ENCODE peak calls at places on chromosome 18, in seven cellular contexts. One of them, this sample, is unnamed.

GRCh38 chr18:23405626-23406025 is 47.5 kb upstream of the RIOK3 start:
- DNase-seq in endothelial cell: no peak
- DNase-seq in upper lobe of right lung: no peak
- DNase-seq in IMR-90: no peak
- DNase-seq in mesothelial cell of epicardium: no peak
- DNase-seq in transverse colon: no peak
- DNase-seq in fibroblast of mammary gland: no peak
- DNase-seq in this sample: no peak

GRCh38 chr18:64119916-64120315 is 29.0 kb downstream of the LINC00305 start:
- DNase-seq in fibroblast of mammary gland: no peak
- DNase-seq in IMR-90: no peak
- DNase-seq in transverse colon: no peak
- DNase-seq in mesothelial cell of epicardium: no peak
- DNase-seq in endothelial cell: no peak
- DNase-seq in upper lobe of right lung: no peak
- DNase-seq in this sample: no peak

GRCh38 chr18:51137891-51138290 is 59.6 kb downstream of the MEX3C start:
- DNase-seq in fibroblast of mammary gland: no peak
- DNase-seq in IMR-90: no peak
- DNase-seq in transverse colon: no peak
- DNase-seq in endothelial cell: no peak
- DNase-seq in mesothelial cell of epicardium: no peak
- DNase-seq in upper lobe of right lung: no peak
- DNase-seq in this sample: no peak

GRCh38 chr18:64749884-64750283 is 601.0 kb upstream of the LINC00305 start:
- DNase-seq in endothelial cell: no peak
- DNase-seq in mesothelial cell of epicardium: no peak
- DNase-seq in transverse colon: no peak
- DNase-seq in fibroblast of mammary gland: no peak
- DNase-seq in IMR-90: no peak
- DNase-seq in upper lobe of right lung: no peak
- DNase-seq in this sample: no peak

GRCh38 chr18:34880882-34881852 is 160.0 kb upstream of the MAPRE2 start:
- DNase-seq in fibroblast of mammary gland: peak
- DNase-seq in transverse colon: no peak
- DNase-seq in mesothelial cell of epicardium: no peak
- DNase-seq in IMR-90: peak
- DNase-seq in endothelial cell: no peak
- DNase-seq in upper lobe of right lung: no peak
- DNase-seq in this sample: no peak

GRCh38 chr18:70373062-70373519 is 84.2 kb downstream of the SOCS6 start:
- DNase-seq in endothelial cell: no peak
- DNase-seq in fibroblast of mammary gland: peak
- DNase-seq in upper lobe of right lung: no peak
- DNase-seq in mesothelial cell of epicardium: no peak
- DNase-seq in IMR-90: peak
- DNase-seq in transverse colon: no peak
- DNase-seq in this sample: no peak

GRCh38 chr18:79896746-79897145 is 54.7 kb downstream of the SLC66A2 start:
- DNase-seq in upper lobe of right lung: no peak
- DNase-seq in fibroblast of mammary gland: no peak
- DNase-seq in mesothelial cell of epicardium: no peak
- DNase-seq in transverse colon: no peak
- DNase-seq in IMR-90: peak
- DNase-seq in endothelial cell: no peak
- DNase-seq in this sample: no peak

GRCh38 chr18:10907749-10908148 is 241.6 kb downstream of the PIEZO2 start:
- DNase-seq in upper lobe of right lung: no peak
- DNase-seq in transverse colon: no peak
- DNase-seq in mesothelial cell of epicardium: no peak
- DNase-seq in endothelial cell: no peak
- DNase-seq in fibroblast of mammary gland: no peak
- DNase-seq in IMR-90: no peak
- DNase-seq in this sample: no peak

GRCh38 chr18:47797126-47797525 is 133.3 kb downstream of the SMAD2 start:
- DNase-seq in fibroblast of mammary gland: no peak
- DNase-seq in upper lobe of right lung: no peak
- DNase-seq in IMR-90: no peak
- DNase-seq in endothelial cell: no peak
- DNase-seq in transverse colon: no peak
- DNase-seq in mesothelial cell of epicardium: no peak
- DNase-seq in this sample: no peak

GRCh38 chr18:74635202-74635969 is 37.7 kb downstream of the ZNF407 start:
- DNase-seq in transverse colon: no peak
- DNase-seq in endothelial cell: no peak
- DNase-seq in IMR-90: no peak
- DNase-seq in mesothelial cell of epicardium: no peak
- DNase-seq in upper lobe of right lung: no peak
- DNase-seq in fibroblast of mammary gland: no peak
- DNase-seq in this sample: no peak

GRCh38 chr18:59660976-59661743 is 36.1 kb downstream of the CCBE1 start:
- DNase-seq in IMR-90: peak
- DNase-seq in fibroblast of mammary gland: peak
- DNase-seq in endothelial cell: no peak
- DNase-seq in upper lobe of right lung: no peak
- DNase-seq in mesothelial cell of epicardium: no peak
- DNase-seq in transverse colon: no peak
- DNase-seq in this sample: no peak

GRCh38 chr18:25451077-25451658 is 99.2 kb upstream of the ZNF521 start:
- DNase-seq in upper lobe of right lung: no peak
- DNase-seq in transverse colon: no peak
- DNase-seq in IMR-90: no peak
- DNase-seq in fibroblast of mammary gland: no peak
- DNase-seq in mesothelial cell of epicardium: no peak
- DNase-seq in endothelial cell: no peak
- DNase-seq in this sample: no peak

GRCh38 chr18:69725009-69725408 is 222.7 kb downstream of the CD226 start:
- DNase-seq in upper lobe of right lung: no peak
- DNase-seq in IMR-90: peak
- DNase-seq in transverse colon: no peak
- DNase-seq in fibroblast of mammary gland: peak
- DNase-seq in mesothelial cell of epicardium: no peak
- DNase-seq in endothelial cell: no peak
- DNase-seq in this sample: no peak

GRCh38 chr18:74479486-74480148 is 16.5 kb upstream of the CNDP2 start:
- DNase-seq in IMR-90: no peak
- DNase-seq in mesothelial cell of epicardium: no peak
- DNase-seq in endothelial cell: no peak
- DNase-seq in upper lobe of right lung: no peak
- DNase-seq in fibroblast of mammary gland: no peak
- DNase-seq in transverse colon: no peak
- DNase-seq in this sample: no peak

GRCh38 chr18:58900015-58900649 is 35.5 kb downstream of the ZNF532 start:
- DNase-seq in mesothelial cell of epicardium: no peak
- DNase-seq in transverse colon: no peak
- DNase-seq in upper lobe of right lung: no peak
- DNase-seq in endothelial cell: no peak
- DNase-seq in IMR-90: no peak
- DNase-seq in fibroblast of mammary gland: peak
- DNase-seq in this sample: no peak

GRCh38 chr18:13603304-13604019 is 122.9 kb downstream of the FAM210A start:
- DNase-seq in upper lobe of right lung: peak
- DNase-seq in endothelial cell: no peak
- DNase-seq in transverse colon: no peak
- DNase-seq in fibroblast of mammary gland: no peak
- DNase-seq in IMR-90: no peak
- DNase-seq in mesothelial cell of epicardium: no peak
- DNase-seq in this sample: no peak

GRCh38 chr18:32461704-32462272 is 8.9 kb downstream of the GAREM1 start:
- DNase-seq in endothelial cell: no peak
- DNase-seq in transverse colon: no peak
- DNase-seq in upper lobe of right lung: no peak
- DNase-seq in fibroblast of mammary gland: peak
- DNase-seq in mesothelial cell of epicardium: no peak
- DNase-seq in IMR-90: peak
- DNase-seq in this sample: no peak
- TF ChIP-seq CTCF in endothelial cell: peak
- TF ChIP-seq CTCF in transverse colon: no peak
- TF ChIP-seq CTCF in upper lobe of right lung: peak
- TF ChIP-seq CTCF in fibroblast of mammary gland: peak
- TF ChIP-seq CTCF in mesothelial cell of epicardium: peak
- TF ChIP-seq CTCF in IMR-90: peak
- TF ChIP-seq CTCF in this sample: no peak

GRCh38 chr18:62236252-62236651 is 49.2 kb downstream of the RELCH start:
- DNase-seq in upper lobe of right lung: no peak
- DNase-seq in transverse colon: no peak
- DNase-seq in endothelial cell: no peak
- DNase-seq in fibroblast of mammary gland: no peak
- DNase-seq in IMR-90: no peak
- DNase-seq in mesothelial cell of epicardium: no peak
- DNase-seq in this sample: no peak
- TF ChIP-seq CTCF in upper lobe of right lung: no peak
- TF ChIP-seq CTCF in transverse colon: no peak
- TF ChIP-seq CTCF in endothelial cell: no peak
- TF ChIP-seq CTCF in fibroblast of mammary gland: no peak
- TF ChIP-seq CTCF in IMR-90: no peak
- TF ChIP-seq CTCF in mesothelial cell of epicardium: no peak
- TF ChIP-seq CTCF in this sample: no peak

DNA sequence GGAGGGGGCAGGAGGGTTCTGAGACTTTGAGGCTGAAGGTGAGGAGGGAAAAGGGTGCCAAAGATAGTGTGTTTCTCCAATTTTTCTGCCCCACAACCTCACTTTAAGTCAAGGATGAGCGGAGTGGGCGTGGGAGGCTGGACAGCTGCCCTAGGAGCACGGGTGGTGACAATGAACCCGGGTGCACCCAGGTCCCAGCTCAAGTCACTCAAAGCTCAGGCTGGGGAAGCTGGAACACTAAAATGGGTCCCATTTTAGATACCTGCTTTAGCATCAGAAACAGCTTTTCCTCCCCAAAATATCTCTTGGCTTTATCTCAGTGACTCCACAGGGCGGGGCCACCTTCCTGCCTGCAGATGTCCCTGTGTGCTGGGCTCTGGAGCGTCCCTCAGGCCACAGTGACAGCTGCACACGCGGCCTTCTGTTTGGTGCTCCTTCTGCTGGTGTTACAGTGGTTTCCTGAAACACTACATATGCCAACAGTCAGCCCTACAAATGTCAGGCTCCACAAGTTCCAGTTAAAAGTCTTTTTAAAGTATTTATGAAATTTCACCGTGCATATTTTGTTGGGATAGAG is 1.4 kb upstream of the MBP start:
- DNase-seq in mesothelial cell of epicardium: peak
- DNase-seq in endothelial cell: no peak
- DNase-seq in IMR-90: no peak
- DNase-seq in fibroblast of mammary gland: no peak
- DNase-seq in transverse colon: peak
- DNase-seq in upper lobe of right lung: no peak
- DNase-seq in this sample: no peak
- TF ChIP-seq CTCF in mesothelial cell of epicardium: no peak
- TF ChIP-seq CTCF in endothelial cell: no peak
- TF ChIP-seq CTCF in IMR-90: no peak
- TF ChIP-seq CTCF in fibroblast of mammary gland: no peak
- TF ChIP-seq CTCF in transverse colon: no peak
- TF ChIP-seq CTCF in upper lobe of right lung: peak
- TF ChIP-seq CTCF in this sample: peak

GRCh38 chr18:27838230-27838629 is 338.7 kb downstream of the CDH2 start:
- DNase-seq in endothelial cell: no peak
- DNase-seq in transverse colon: no peak
- DNase-seq in fibroblast of mammary gland: peak
- DNase-seq in IMR-90: no peak
- DNase-seq in mesothelial cell of epicardium: no peak
- DNase-seq in upper lobe of right lung: no peak
- DNase-seq in this sample: no peak
- TF ChIP-seq CTCF in endothelial cell: no peak
- TF ChIP-seq CTCF in transverse colon: no peak
- TF ChIP-seq CTCF in fibroblast of mammary gland: no peak
- TF ChIP-seq CTCF in IMR-90: no peak
- TF ChIP-seq CTCF in mesothelial cell of epicardium: peak
- TF ChIP-seq CTCF in upper lobe of right lung: no peak
- TF ChIP-seq CTCF in this sample: no peak

GRCh38 chr18:37393945-37394609 is 171.5 kb downstream of the CELF4 start:
- DNase-seq in upper lobe of right lung: peak
- DNase-seq in transverse colon: peak
- DNase-seq in endothelial cell: peak
- DNase-seq in IMR-90: peak
- DNase-seq in mesothelial cell of epicardium: peak
- DNase-seq in fibroblast of mammary gland: peak
- DNase-seq in this sample: peak
- TF ChIP-seq CTCF in upper lobe of right lung: no peak
- TF ChIP-seq CTCF in transverse colon: no peak
- TF ChIP-seq CTCF in endothelial cell: no peak
- TF ChIP-seq CTCF in IMR-90: peak
- TF ChIP-seq CTCF in mesothelial cell of epicardium: no peak
- TF ChIP-seq CTCF in fibroblast of mammary gland: no peak
- TF ChIP-seq CTCF in this sample: no peak

GRCh38 chr18:77702686-77703085 is 453.0 kb downstream of the GALR1 start:
- DNase-seq in endothelial cell: peak
- DNase-seq in upper lobe of right lung: no peak
- DNase-seq in transverse colon: no peak
- DNase-seq in IMR-90: peak
- DNase-seq in fibroblast of mammary gland: peak
- DNase-seq in mesothelial cell of epicardium: no peak
- DNase-seq in this sample: no peak
- TF ChIP-seq CTCF in endothelial cell: no peak
- TF ChIP-seq CTCF in upper lobe of right lung: peak
- TF ChIP-seq CTCF in transverse colon: peak
- TF ChIP-seq CTCF in IMR-90: no peak
- TF ChIP-seq CTCF in fibroblast of mammary gland: peak
- TF ChIP-seq CTCF in mesothelial cell of epicardium: no peak
- TF ChIP-seq CTCF in this sample: no peak

GRCh38 chr18:32768646-32769206 is 4.1 kb downstream of the KLHL14 start:
- DNase-seq in upper lobe of right lung: no peak
- DNase-seq in fibroblast of mammary gland: no peak
- DNase-seq in IMR-90: no peak
- DNase-seq in transverse colon: no peak
- DNase-seq in mesothelial cell of epicardium: no peak
- DNase-seq in endothelial cell: no peak
- DNase-seq in this sample: no peak
- TF ChIP-seq CTCF in upper lobe of right lung: no peak
- TF ChIP-seq CTCF in fibroblast of mammary gland: no peak
- TF ChIP-seq CTCF in IMR-90: no peak
- TF ChIP-seq CTCF in transverse colon: no peak
- TF ChIP-seq CTCF in mesothelial cell of epicardium: no peak
- TF ChIP-seq CTCF in endothelial cell: no peak
- TF ChIP-seq CTCF in this sample: no peak